ENCODE peak calls at places on chromosomes 13 and 19, in five cellular contexts. K is right lobe of liver, H is IMR-90, S is aorta, R is mammary epithelial cell. G is an unnamed sample.

GRCh38 chr13:108220042-108220441 is 1.9 kb downstream of the ABHD13 start:
- DNase-seq in K (no peak), H (no peak), S (no peak), R (peak; percentile 73), G (no peak)

GRCh38 chr19:38932425-38933179 is 1.9 kb downstream of the MRPS12 start:
- DNase-seq in K (peak; percentile 42), H (peak; percentile 44), S (no peak), R (no peak), G (no peak)

GRCh38 chr19:43777163-43777700 is 3.5 kb downstream of the KCNN4 start:
- DNase-seq in K (no peak), H (peak; percentile 36), S (no peak), R (peak; percentile 35), G (no peak)

GRCh38 chr13:93080166-93080565 is 146.4 kb upstream of the GPC6 start:
- DNase-seq in K (no peak), H (no peak), S (no peak), R (no peak), G (no peak)

GRCh38 chr19:55703790-55704215 is 28.8 kb downstream of the EPN1 start:
- DNase-seq in K (no peak), H (no peak), S (peak; percentile 79), R (no peak), G (no peak)

GRCh38 chr13:23087884-23088283 is 92.9 kb upstream of the SGCG start:
- DNase-seq in K (no peak), H (peak; percentile 20), S (no peak), R (no peak), G (no peak)

GRCh38 chr19:18401580-18402112 is 4.2 kb upstream of the LRRC25 start:
- DNase-seq in K (peak; percentile 61), H (peak; percentile 69), S (no peak), R (peak; percentile 60), G (peak; percentile 84)

GRCh38 chr19:38319421-38320258 is at the start of gene KCNK6:
- DNase-seq in K (peak; percentile 66), H (no peak), S (peak; percentile 85), R (peak; percentile 71), G (no peak)

DNA sequence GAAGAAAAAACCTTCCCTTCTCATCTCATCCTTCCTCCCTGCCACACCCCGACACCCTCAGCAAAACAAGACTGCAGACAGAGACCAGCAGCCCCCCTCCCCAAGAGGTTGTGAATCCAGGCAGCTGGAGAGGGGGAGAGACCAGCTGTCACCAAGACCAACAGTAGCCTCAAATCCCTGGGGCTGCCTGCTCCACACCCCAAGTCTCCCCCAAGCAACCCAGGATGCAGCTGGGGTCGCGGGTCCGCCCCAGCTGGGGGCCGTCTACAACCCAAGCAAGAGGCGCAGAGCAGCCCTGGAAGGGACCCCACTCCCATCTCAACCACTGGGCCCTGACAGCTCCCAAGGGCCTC is 7.1 kb downstream of the KLF16 start:
- DNase-seq in K (no peak), H (no peak), S (no peak), R (no peak), G (no peak)
- H3K4me1 ChIP-seq in K (peaks cover 55% of the 10 kb centered on the region), H (peaks cover 56% of the 10 kb centered on the region), S (no peaks in the 10 kb centered on the region), R (peaks cover 83% of the 10 kb centered on the region), G (peaks cover 79% of the 10 kb centered on the region)

GRCh38 chr13:109682534-109683244 is 103.7 kb downstream of the IRS2 start:
- DNase-seq in K (no peak), H (no peak), S (no peak), R (no peak), G (no peak)

GRCh38 chr13:109684836-109685602 is 101.4 kb downstream of the IRS2 start:
- DNase-seq in K (peak; percentile 60), H (no peak), S (no peak), R (peak; percentile 74), G (no peak)

GRCh38 chr13:109684084-109684835 is 102.1 kb downstream of the IRS2 start:
- DNase-seq in K (no peak), H (no peak), S (no peak), R (no peak), G (no peak)

GRCh38 chr13:109691689-109692088 is 94.7 kb downstream of the IRS2 start:
- DNase-seq in K (no peak), H (no peak), S (no peak), R (no peak), G (no peak)

DNA sequence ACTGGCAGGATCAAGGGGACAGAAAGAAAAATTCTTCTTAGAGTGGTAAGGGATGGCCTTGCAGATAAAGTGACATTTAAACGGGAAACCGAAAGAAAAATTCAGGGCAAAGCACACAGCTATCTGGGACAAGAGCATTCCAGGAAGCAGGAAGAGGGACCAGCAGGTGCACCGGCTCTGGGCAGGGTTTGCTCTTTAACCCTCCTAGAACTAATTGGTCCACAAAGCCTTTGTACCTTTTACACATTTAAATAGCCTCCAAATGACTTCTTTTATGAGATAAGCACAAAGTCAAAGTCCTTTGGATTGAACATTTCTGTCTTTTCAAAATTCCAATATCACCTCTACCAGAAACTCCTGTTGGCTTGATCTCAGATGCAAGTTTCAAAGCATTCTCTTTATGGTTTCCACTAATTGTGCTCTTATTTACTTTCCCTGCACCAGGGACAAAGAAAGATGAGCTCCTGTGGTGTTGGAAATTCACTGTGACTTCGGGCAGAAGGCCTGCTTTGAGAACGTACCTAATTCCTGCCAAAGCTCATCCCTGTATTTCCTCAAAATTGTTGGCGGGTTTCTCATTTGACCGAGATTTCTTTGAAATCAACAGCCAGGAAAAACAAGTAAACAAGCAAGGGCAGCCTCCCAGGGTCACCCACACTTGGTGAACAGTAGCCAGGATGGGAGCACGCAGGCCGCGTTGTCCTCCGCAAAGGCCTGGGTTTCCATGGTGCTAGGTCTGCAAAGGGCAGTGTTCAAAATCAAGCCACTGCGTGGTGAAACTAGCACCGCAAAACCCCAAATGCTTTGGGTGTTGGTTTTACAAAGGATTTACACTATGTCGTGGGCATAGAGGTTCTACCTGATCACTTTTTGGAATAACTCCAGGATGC is 98.6 kb downstream of the IRS2 start:
- DNase-seq in K (peak; percentile 50), H (no peak), S (no peak), R (no peak), G (no peak)
- H3K27ac ChIP-seq in K (peak overlapping the region; percentile 44), H (no peak overlapping the region), S (no peak overlapping the region), R (no peak overlapping the region), G (no peak overlapping the region)

DNA sequence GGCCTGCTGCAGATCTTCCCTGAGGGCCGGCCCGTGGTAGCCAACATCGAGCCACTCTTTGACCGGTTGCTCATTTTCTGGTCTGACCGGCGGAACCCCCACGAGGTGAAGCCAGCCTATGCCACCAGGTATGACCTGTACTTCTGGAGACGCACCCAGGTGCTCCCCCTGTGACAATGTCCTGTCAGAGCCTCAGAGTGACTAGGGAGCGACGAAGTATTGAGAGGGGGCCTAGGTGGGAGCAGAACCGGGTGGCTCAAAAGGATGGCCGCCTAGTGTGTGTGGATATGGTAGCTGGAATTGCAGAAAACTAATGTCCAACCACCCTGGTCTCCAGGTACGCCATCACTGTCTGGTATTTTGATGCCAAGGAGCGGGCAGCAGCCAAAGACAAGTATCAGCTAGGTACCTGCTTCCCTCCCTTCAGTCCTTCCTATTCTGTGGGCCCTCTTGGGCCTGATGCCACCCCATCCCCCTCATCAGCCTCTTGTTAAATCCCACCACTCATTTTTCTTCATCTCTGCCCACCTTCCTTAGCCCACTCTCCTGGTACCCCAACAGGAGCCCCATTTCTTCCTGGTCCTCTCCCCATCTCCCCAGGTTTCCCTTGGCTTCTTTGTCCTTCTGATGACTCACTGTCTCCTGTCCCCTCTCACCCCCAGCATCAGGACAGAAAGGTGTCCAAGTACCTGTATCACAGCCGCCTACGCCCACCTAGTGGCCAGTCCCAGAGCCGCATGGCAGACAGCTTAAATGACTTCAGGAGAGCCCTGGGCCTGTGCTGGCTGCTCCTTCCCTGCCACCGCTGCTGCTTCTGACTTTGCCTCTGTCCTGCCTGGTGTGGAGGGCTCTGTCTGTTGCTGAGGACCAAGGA is 8.4 kb downstream of the EGLN2 start:
- DNase-seq in K (no peak), H (no peak), S (peak; percentile 68), R (no peak), G (no peak)
- H3K4me1 ChIP-seq in K (peaks cover 36% of the 10 kb centered on the region), H (peaks cover 22% of the 10 kb centered on the region), S (no peaks in the 10 kb centered on the region), R (peaks cover 42% of the 10 kb centered on the region), G (peaks cover 88% of the 10 kb centered on the region)

DNA sequence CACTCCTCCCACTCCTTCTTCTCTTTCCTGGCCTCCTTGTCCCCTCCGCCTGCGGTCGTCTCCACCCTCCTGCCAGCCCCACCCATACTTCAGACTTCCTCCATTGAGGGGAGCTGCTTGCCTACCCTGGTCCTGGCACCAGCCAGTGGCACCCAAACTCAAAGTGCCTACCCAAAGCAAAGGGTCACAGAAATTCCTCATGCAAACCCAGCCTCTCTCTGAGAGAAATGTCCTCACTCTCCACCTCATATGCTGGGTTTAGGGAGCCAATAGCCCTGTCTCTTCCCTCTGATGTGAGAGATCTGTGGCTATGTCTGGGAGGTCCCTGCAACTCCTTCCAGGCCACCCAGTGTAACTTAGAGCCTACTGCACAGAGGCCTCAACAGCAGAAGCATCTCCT is 109.6 kb downstream of the TEX26 start:
- DNase-seq in K (no peak), H (no peak), S (no peak), R (no peak), G (no peak)
- H3K27ac ChIP-seq in K (no peak overlapping the region), H (no peak overlapping the region), S (no peak overlapping the region), R (no peak overlapping the region), G (no peak overlapping the region)